ENCODE peak calls at places on chromosomes 12 and 14, in seven cellular contexts. One of them, this sample, is unnamed.

GRCh38 chr12:23954332-23954731 is 4.9 kb upstream of the SOX5 start:
- ATAC-seq in left cardiac atrium: no peak
- ATAC-seq in aorta: no peak
- ATAC-seq in activated B cell treated with CpG ODN at 0.5 μM for 24 hours: no peak
- ATAC-seq in CD4-positive, alpha-beta T cell: no peak
- ATAC-seq in stimulated activated naive CD8-positive, alpha-beta T cell treated with anti-CD3 and anti-CD28 coated beads, Interleukin-15, Interleukin-2, amounts not matched to agents 100 U/mL and 50 U/mL, for 24 hours: no peak
- ATAC-seq in activated naive CD8-positive, alpha-beta T cell treated with anti-CD3 and anti-CD28 coated beads, Interleukin-2, amount 10 ng/mL, durations not matched to agents 7 days and 5 days: no peak
- ATAC-seq in this sample: no peak

GRCh38 chr14:44108601-44109000 is 398.5 kb downstream of the FSCB start:
- ATAC-seq in activated naive CD8-positive, alpha-beta T cell treated with anti-CD3 and anti-CD28 coated beads, Interleukin-2, amount 10 ng/mL, durations not matched to agents 7 days and 5 days: no peak
- ATAC-seq in aorta: no peak
- ATAC-seq in CD4-positive, alpha-beta T cell: no peak
- ATAC-seq in left cardiac atrium: no peak
- ATAC-seq in activated B cell treated with CpG ODN at 0.5 μM for 24 hours: no peak
- ATAC-seq in stimulated activated naive CD8-positive, alpha-beta T cell treated with anti-CD3 and anti-CD28 coated beads, Interleukin-15, Interleukin-2, amounts not matched to agents 100 U/mL and 50 U/mL, for 24 hours: no peak
- ATAC-seq in this sample: peak

GRCh38 chr12:6334940-6335450 is 6.9 kb downstream of the TNFRSF1A start:
- ATAC-seq in stimulated activated naive CD8-positive, alpha-beta T cell treated with anti-CD3 and anti-CD28 coated beads, Interleukin-15, Interleukin-2, amounts not matched to agents 100 U/mL and 50 U/mL, for 24 hours: no peak
- ATAC-seq in activated B cell treated with CpG ODN at 0.5 μM for 24 hours: no peak
- ATAC-seq in CD4-positive, alpha-beta T cell: no peak
- ATAC-seq in aorta: no peak
- ATAC-seq in left cardiac atrium: no peak
- ATAC-seq in activated naive CD8-positive, alpha-beta T cell treated with anti-CD3 and anti-CD28 coated beads, Interleukin-2, amount 10 ng/mL, durations not matched to agents 7 days and 5 days: no peak
- ATAC-seq in this sample: no peak

GRCh38 chr12:96263449-96263902 is 69.3 kb downstream of the ELK3 start:
- ATAC-seq in CD4-positive, alpha-beta T cell: no peak
- ATAC-seq in stimulated activated naive CD8-positive, alpha-beta T cell treated with anti-CD3 and anti-CD28 coated beads, Interleukin-15, Interleukin-2, amounts not matched to agents 100 U/mL and 50 U/mL, for 24 hours: no peak
- ATAC-seq in left cardiac atrium: no peak
- ATAC-seq in aorta: no peak
- ATAC-seq in activated naive CD8-positive, alpha-beta T cell treated with anti-CD3 and anti-CD28 coated beads, Interleukin-2, amount 10 ng/mL, durations not matched to agents 7 days and 5 days: no peak
- ATAC-seq in activated B cell treated with CpG ODN at 0.5 μM for 24 hours: no peak
- ATAC-seq in this sample: no peak

GRCh38 chr14:50773632-50774541 is 57.1 kb downstream of the NIN start:
- ATAC-seq in activated naive CD8-positive, alpha-beta T cell treated with anti-CD3 and anti-CD28 coated beads, Interleukin-2, amount 10 ng/mL, durations not matched to agents 7 days and 5 days: no peak
- ATAC-seq in activated B cell treated with CpG ODN at 0.5 μM for 24 hours: peak
- ATAC-seq in left cardiac atrium: peak
- ATAC-seq in stimulated activated naive CD8-positive, alpha-beta T cell treated with anti-CD3 and anti-CD28 coated beads, Interleukin-15, Interleukin-2, amounts not matched to agents 100 U/mL and 50 U/mL, for 24 hours: no peak
- ATAC-seq in CD4-positive, alpha-beta T cell: peak
- ATAC-seq in aorta: peak
- ATAC-seq in this sample: peak

GRCh38 chr12:70754330-70754741 is 117.1 kb upstream of the PTPRB start:
- ATAC-seq in activated naive CD8-positive, alpha-beta T cell treated with anti-CD3 and anti-CD28 coated beads, Interleukin-2, amount 10 ng/mL, durations not matched to agents 7 days and 5 days: no peak
- ATAC-seq in left cardiac atrium: no peak
- ATAC-seq in aorta: no peak
- ATAC-seq in stimulated activated naive CD8-positive, alpha-beta T cell treated with anti-CD3 and anti-CD28 coated beads, Interleukin-15, Interleukin-2, amounts not matched to agents 100 U/mL and 50 U/mL, for 24 hours: no peak
- ATAC-seq in CD4-positive, alpha-beta T cell: no peak
- ATAC-seq in activated B cell treated with CpG ODN at 0.5 μM for 24 hours: no peak
- ATAC-seq in this sample: no peak

GRCh38 chr12:127083028-127083949 is 1183.7 kb upstream of the TMEM132C start:
- ATAC-seq in aorta: peak
- ATAC-seq in CD4-positive, alpha-beta T cell: peak
- ATAC-seq in activated naive CD8-positive, alpha-beta T cell treated with anti-CD3 and anti-CD28 coated beads, Interleukin-2, amount 10 ng/mL, durations not matched to agents 7 days and 5 days: peak
- ATAC-seq in left cardiac atrium: peak
- ATAC-seq in activated B cell treated with CpG ODN at 0.5 μM for 24 hours: no peak
- ATAC-seq in stimulated activated naive CD8-positive, alpha-beta T cell treated with anti-CD3 and anti-CD28 coated beads, Interleukin-15, Interleukin-2, amounts not matched to agents 100 U/mL and 50 U/mL, for 24 hours: peak
- ATAC-seq in this sample: peak

GRCh38 chr12:67911293-67911637 is 78.0 kb upstream of the IFNG-AS1 start:
- ATAC-seq in aorta: no peak
- ATAC-seq in stimulated activated naive CD8-positive, alpha-beta T cell treated with anti-CD3 and anti-CD28 coated beads, Interleukin-15, Interleukin-2, amounts not matched to agents 100 U/mL and 50 U/mL, for 24 hours: no peak
- ATAC-seq in left cardiac atrium: peak
- ATAC-seq in activated naive CD8-positive, alpha-beta T cell treated with anti-CD3 and anti-CD28 coated beads, Interleukin-2, amount 10 ng/mL, durations not matched to agents 7 days and 5 days: no peak
- ATAC-seq in CD4-positive, alpha-beta T cell: no peak
- ATAC-seq in activated B cell treated with CpG ODN at 0.5 μM for 24 hours: no peak
- ATAC-seq in this sample: no peak

This sample was measured in esophagus mucosa.